ENCODE peak calls at places on chromosomes 5 and 9, in five cellular contexts. One of them, this sample, is unnamed. For H3K4me1, the result is how much of the 10 kb centered on the place peaks cover.

GRCh38 chr9:96219615-96220257 is 82.2 kb downstream of the HSD17B3 start:
- DNase-seq in Peyer's patch: no peak
- DNase-seq in gastrocnemius medialis: peak
- DNase-seq in body of pancreas: peak
- DNase-seq in adrenal gland: peak
- DNase-seq in this sample: peak

GRCh38 chr5:38672059-38672791 is 115.8 kb upstream of the LIFR start:
- DNase-seq in Peyer's patch: no peak
- DNase-seq in gastrocnemius medialis: no peak
- DNase-seq in adrenal gland: no peak
- DNase-seq in body of pancreas: no peak
- DNase-seq in this sample: no peak

GRCh38 chr9:89038354-89039091 is 47.3 kb downstream of the S1PR3 start:
- DNase-seq in gastrocnemius medialis: peak
- DNase-seq in adrenal gland: peak
- DNase-seq in Peyer's patch: no peak
- DNase-seq in body of pancreas: no peak
- DNase-seq in this sample: no peak

GRCh38 chr5:10229306-10230048 is 20.2 kb downstream of the ATPSCKMT start:
- DNase-seq in body of pancreas: no peak
- DNase-seq in gastrocnemius medialis: peak
- DNase-seq in adrenal gland: no peak
- DNase-seq in Peyer's patch: no peak
- DNase-seq in this sample: no peak

GRCh38 chr5:149367249-149367971 is 9.6 kb downstream of the PCYOX1L start:
- DNase-seq in Peyer's patch: peak
- DNase-seq in gastrocnemius medialis: no peak
- DNase-seq in body of pancreas: peak
- DNase-seq in adrenal gland: peak
- DNase-seq in this sample: peak

GRCh38 chr5:318931-319601 is 2.4 kb upstream of the AHRR start:
- DNase-seq in adrenal gland: no peak
- DNase-seq in body of pancreas: no peak
- DNase-seq in Peyer's patch: no peak
- DNase-seq in gastrocnemius medialis: no peak
- DNase-seq in this sample: no peak

GRCh38 chr9:129489838-129490582 is 130.9 kb downstream of the C9orf50 start:
- DNase-seq in adrenal gland: no peak
- DNase-seq in body of pancreas: no peak
- DNase-seq in Peyer's patch: peak
- DNase-seq in gastrocnemius medialis: no peak
- DNase-seq in this sample: peak

GRCh38 chr9:33186457-33187168 is 19.5 kb upstream of the B4GALT1 start:
- DNase-seq in adrenal gland: peak
- DNase-seq in gastrocnemius medialis: peak
- DNase-seq in body of pancreas: peak
- DNase-seq in Peyer's patch: no peak
- DNase-seq in this sample: peak

GRCh38 chr5:56029457-56029856 is 34.7 kb upstream of the IL6ST start:
- DNase-seq in adrenal gland: no peak
- DNase-seq in Peyer's patch: no peak
- DNase-seq in body of pancreas: no peak
- DNase-seq in gastrocnemius medialis: no peak
- DNase-seq in this sample: no peak

GRCh38 chr9:119009253-119009652 is 360.0 kb downstream of the BRINP1 start:
- DNase-seq in Peyer's patch: no peak
- DNase-seq in adrenal gland: no peak
- DNase-seq in gastrocnemius medialis: peak
- DNase-seq in body of pancreas: no peak
- DNase-seq in this sample: no peak

GRCh38 chr9:88319936-88320747 is 68.1 kb upstream of the SPIN1 start:
- DNase-seq in adrenal gland: no peak
- DNase-seq in gastrocnemius medialis: no peak
- DNase-seq in body of pancreas: no peak
- DNase-seq in Peyer's patch: no peak
- DNase-seq in this sample: no peak

GRCh38 chr9:5917888-5918287 is 27.2 kb downstream of the MLANA start:
- DNase-seq in body of pancreas: no peak
- DNase-seq in Peyer's patch: no peak
- DNase-seq in gastrocnemius medialis: no peak
- DNase-seq in adrenal gland: no peak
- DNase-seq in this sample: no peak

GRCh38 chr5:1333986-1334385 is 10.9 kb downstream of the CLPTM1L start:
- DNase-seq in Peyer's patch: no peak
- DNase-seq in gastrocnemius medialis: no peak
- DNase-seq in adrenal gland: no peak
- DNase-seq in body of pancreas: no peak
- DNase-seq in this sample: no peak

GRCh38 chr5:68032240-68032762 is 183.3 kb upstream of the PIK3R1 start:
- DNase-seq in body of pancreas: no peak
- DNase-seq in adrenal gland: no peak
- DNase-seq in Peyer's patch: no peak
- DNase-seq in gastrocnemius medialis: peak
- DNase-seq in this sample: no peak

GRCh38 chr5:14086261-14086660 is 56.9 kb upstream of the TRIO start:
- DNase-seq in gastrocnemius medialis: no peak
- DNase-seq in adrenal gland: no peak
- DNase-seq in body of pancreas: no peak
- DNase-seq in Peyer's patch: no peak
- DNase-seq in this sample: no peak

GRCh38 chr5:61735999-61736398 is 403.9 kb downstream of the ZSWIM6 start:
- DNase-seq in adrenal gland: no peak
- DNase-seq in body of pancreas: no peak
- DNase-seq in Peyer's patch: no peak
- DNase-seq in gastrocnemius medialis: no peak
- DNase-seq in this sample: no peak

GRCh38 chr5:139710370-139711066 is 62.4 kb downstream of the CXXC5 start:
- DNase-seq in Peyer's patch: peak
- DNase-seq in adrenal gland: peak
- DNase-seq in gastrocnemius medialis: no peak
- DNase-seq in body of pancreas: peak
- DNase-seq in this sample: peak

GRCh38 chr9:100379862-100380261 is 27.1 kb upstream of the TEX10 start:
- DNase-seq in Peyer's patch: no peak
- DNase-seq in body of pancreas: no peak
- DNase-seq in adrenal gland: no peak
- DNase-seq in gastrocnemius medialis: no peak
- DNase-seq in this sample: no peak

GRCh38 chr9:115849679-115850412 is 303.7 kb upstream of the PAPPA start:
- DNase-seq in Peyer's patch: no peak
- DNase-seq in body of pancreas: no peak
- DNase-seq in adrenal gland: no peak
- DNase-seq in gastrocnemius medialis: no peak
- DNase-seq in this sample: no peak

GRCh38 chr9:21782207-21782606 is 20.2 kb upstream of the MTAP start:
- DNase-seq in body of pancreas: no peak
- DNase-seq in adrenal gland: no peak
- DNase-seq in gastrocnemius medialis: no peak
- DNase-seq in Peyer's patch: no peak
- DNase-seq in this sample: no peak

GRCh38 chr5:74378464-74378863 is 262.1 kb downstream of the ENC1 start:
- DNase-seq in gastrocnemius medialis: no peak
- DNase-seq in Peyer's patch: no peak
- DNase-seq in body of pancreas: no peak
- DNase-seq in adrenal gland: no peak
- DNase-seq in this sample: no peak

GRCh38 chr9:104854613-104855012 is 73.3 kb downstream of the ABCA1 start:
- DNase-seq in body of pancreas: no peak
- DNase-seq in Peyer's patch: no peak
- DNase-seq in gastrocnemius medialis: no peak
- DNase-seq in adrenal gland: no peak
- DNase-seq in this sample: no peak

GRCh38 chr5:135238622-135239460 is 160.2 kb downstream of the MACROH2A1 start:
- DNase-seq in Peyer's patch: no peak
- DNase-seq in adrenal gland: peak
- DNase-seq in gastrocnemius medialis: no peak
- DNase-seq in body of pancreas: no peak
- DNase-seq in this sample: no peak

GRCh38 chr5:36298546-36298945 is 3.2 kb downstream of the RANBP3L start:
- DNase-seq in gastrocnemius medialis: no peak
- DNase-seq in body of pancreas: no peak
- DNase-seq in adrenal gland: no peak
- DNase-seq in Peyer's patch: no peak
- DNase-seq in this sample: no peak

GRCh38 chr5:1934801-1935429 is 52.2 kb upstream of the IRX4 start:
- DNase-seq in adrenal gland: no peak
- DNase-seq in body of pancreas: no peak
- DNase-seq in gastrocnemius medialis: no peak
- DNase-seq in Peyer's patch: no peak
- DNase-seq in this sample: no peak

GRCh38 chr9:21653091-21653490 is 149.3 kb upstream of the MTAP start:
- DNase-seq in body of pancreas: no peak
- DNase-seq in adrenal gland: no peak
- DNase-seq in gastrocnemius medialis: no peak
- DNase-seq in Peyer's patch: no peak
- DNase-seq in this sample: no peak

GRCh38 chr9:124683043-124683442 is 88.1 kb downstream of the NR6A1 start:
- DNase-seq in Peyer's patch: no peak
- DNase-seq in gastrocnemius medialis: no peak
- DNase-seq in body of pancreas: no peak
- DNase-seq in adrenal gland: no peak
- DNase-seq in this sample: no peak

GRCh38 chr5:116576043-116576713 is 1.6 kb upstream of the SEMA6A start:
- DNase-seq in body of pancreas: peak
- DNase-seq in Peyer's patch: peak
- DNase-seq in gastrocnemius medialis: no peak
- DNase-seq in adrenal gland: peak
- DNase-seq in this sample: peak

GRCh38 chr5:164175083-164175482 is 669.7 kb downstream of the MAT2B start:
- DNase-seq in body of pancreas: no peak
- DNase-seq in gastrocnemius medialis: no peak
- DNase-seq in Peyer's patch: no peak
- DNase-seq in adrenal gland: no peak
- DNase-seq in this sample: no peak

GRCh38 chr5:42586625-42587024 is 163.4 kb downstream of the GHR start:
- DNase-seq in gastrocnemius medialis: peak
- DNase-seq in adrenal gland: peak
- DNase-seq in Peyer's patch: no peak
- DNase-seq in body of pancreas: no peak
- DNase-seq in this sample: peak

DNA sequence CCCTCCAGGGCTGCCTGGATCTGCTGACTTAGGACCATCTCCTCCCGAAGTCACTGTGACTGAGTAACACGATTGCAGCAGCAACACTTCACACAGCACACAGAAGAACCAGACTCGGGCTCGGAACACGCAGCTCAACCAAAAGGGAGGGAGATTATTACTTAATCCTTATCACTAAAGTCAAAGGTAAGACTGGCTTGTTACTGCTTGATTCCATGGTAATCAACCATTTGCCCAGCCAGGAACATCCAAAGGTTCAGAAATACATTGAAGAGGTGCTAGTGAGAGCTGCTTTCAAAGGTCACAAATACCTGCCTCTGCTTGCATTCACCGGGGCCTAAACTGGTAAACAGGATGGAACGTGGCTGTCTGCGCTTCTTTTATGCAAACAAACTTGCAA is 7.7 kb downstream of the FBP1 start:
- DNase-seq in Peyer's patch: no peak
- DNase-seq in body of pancreas: no peak
- DNase-seq in gastrocnemius medialis: no peak
- DNase-seq in adrenal gland: no peak
- DNase-seq in this sample: no peak
- H3K27ac ChIP-seq in Peyer's patch: no peak
- H3K27ac ChIP-seq in body of pancreas: peak
- H3K27ac ChIP-seq in gastrocnemius medialis: no peak
- H3K27ac ChIP-seq in adrenal gland: no peak
- H3K27ac ChIP-seq in this sample: no peak

DNA sequence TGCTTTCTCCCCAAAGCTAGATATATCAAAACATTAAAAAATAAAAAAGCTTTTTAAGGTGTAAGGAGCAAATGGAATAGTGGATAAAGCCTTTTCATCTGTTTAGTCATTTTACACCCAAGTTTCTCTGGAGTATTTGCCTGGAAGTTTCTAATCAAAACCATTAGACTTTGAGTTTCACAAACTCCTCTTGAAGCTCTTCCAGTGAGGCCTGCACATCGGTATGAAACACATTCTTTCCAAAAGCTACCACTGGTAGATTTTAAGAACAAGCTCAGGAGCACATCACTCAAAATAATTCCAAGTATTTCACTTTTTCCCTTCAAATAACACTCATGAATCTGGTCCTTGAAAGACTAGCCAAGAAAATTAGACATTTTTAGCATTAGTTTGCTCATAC is 5.7 kb downstream of the TRIM52 start:
- DNase-seq in gastrocnemius medialis: no peak
- DNase-seq in adrenal gland: no peak
- DNase-seq in body of pancreas: no peak
- DNase-seq in Peyer's patch: no peak
- DNase-seq in this sample: no peak
- H3K4me1 ChIP-seq in gastrocnemius medialis: half or more
- H3K4me1 ChIP-seq in adrenal gland: under half
- H3K4me1 ChIP-seq in body of pancreas: half or more
- H3K4me1 ChIP-seq in Peyer's patch: under half
- H3K4me1 ChIP-seq in this sample: under half

DNA sequence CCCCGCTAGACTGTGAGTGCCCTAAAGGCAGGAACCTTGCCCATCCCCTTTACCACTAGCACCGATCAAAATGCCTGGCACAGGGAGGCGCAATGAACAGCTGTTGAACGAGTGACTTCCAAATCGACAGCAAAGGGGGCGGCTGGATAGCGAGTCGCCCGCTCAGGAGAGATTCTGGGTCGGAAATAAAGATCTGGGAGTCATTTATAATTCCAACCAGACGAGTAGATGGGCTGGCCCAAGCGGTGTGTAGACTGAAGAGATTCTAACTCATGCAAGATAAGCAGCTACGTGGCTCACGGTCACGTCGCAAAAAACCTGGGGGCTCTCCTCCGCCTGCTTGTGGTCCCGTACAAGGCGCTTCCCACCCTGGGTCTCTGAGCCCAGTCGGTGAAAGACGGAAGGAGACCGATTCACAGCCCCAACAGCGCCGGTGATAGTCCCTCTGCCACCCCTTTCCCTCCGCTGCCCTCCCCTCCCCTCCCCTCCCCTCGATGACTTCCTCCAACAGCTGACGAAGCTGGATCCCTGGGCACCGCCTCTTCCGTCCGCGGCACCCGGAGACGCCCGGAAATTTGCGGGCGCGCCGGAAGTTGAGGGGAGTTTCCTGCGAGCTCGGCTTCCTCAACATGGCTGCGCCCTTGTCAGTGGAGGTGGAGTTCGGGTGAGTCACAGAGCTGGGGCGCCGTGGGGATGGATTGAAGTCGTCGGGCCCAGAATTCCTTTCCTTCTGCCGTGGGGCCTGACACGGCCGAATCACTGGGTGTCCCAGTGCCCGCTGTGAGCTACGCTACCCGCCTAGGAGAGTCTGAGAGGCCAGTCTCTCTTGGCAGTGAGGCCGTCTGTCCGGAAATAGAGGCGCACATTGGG is at the start of gene URM1:
- DNase-seq in gastrocnemius medialis: peak
- DNase-seq in body of pancreas: peak
- DNase-seq in adrenal gland: peak
- DNase-seq in Peyer's patch: peak
- DNase-seq in this sample: peak
- TF ChIP-seq POLR2A in gastrocnemius medialis: peak
- TF ChIP-seq POLR2A in body of pancreas: peak
- TF ChIP-seq POLR2A in adrenal gland: peak
- TF ChIP-seq POLR2A in Peyer's patch: peak
- TF ChIP-seq POLR2A in this sample: peak

GRCh38 chr5:83034552-83035181 is 42.5 kb downstream of the TMEM167A start:
- DNase-seq in adrenal gland: no peak
- DNase-seq in gastrocnemius medialis: no peak
- DNase-seq in Peyer's patch: no peak
- DNase-seq in body of pancreas: no peak
- DNase-seq in this sample: no peak
- H3K27ac ChIP-seq in adrenal gland: no peak
- H3K27ac ChIP-seq in gastrocnemius medialis: no peak
- H3K27ac ChIP-seq in Peyer's patch: no peak
- H3K27ac ChIP-seq in body of pancreas: no peak
- H3K27ac ChIP-seq in this sample: no peak

This sample was measured in uterus.